ENCODE peak calls at places on chromosome 2, in six cellular contexts. A is fibroblast of lung, C is Panc1, P is GM10248, L is fibroblast of mammary gland, Q is thoracic aorta. N is an unnamed sample.

GRCh38 chr2:124024491-124025348 is at the start of gene CNTNAP5:
- DNase-seq in A (peak; percentile 17), C (no peak), L (peak; percentile 1), Q (no peak), P (peak; percentile 43), N (no peak)

GRCh38 chr2:148751907-148752306 is 107.4 kb downstream of the EPC2 start:
- DNase-seq in P (no peak), Q (no peak), C (no peak), A (no peak), L (no peak), N (no peak)

GRCh38 chr2:33620-34019 is 12.7 kb downstream of the FAM110C start:
- DNase-seq in Q (no peak), A (no peak), P (no peak), L (no peak), C (no peak), N (no peak)

GRCh38 chr2:137748533-137748932 is 215.7 kb upstream of the HNMT start:
- DNase-seq in A (no peak), P (no peak), L (no peak), Q (no peak), C (no peak), N (no peak)

GRCh38 chr2:28423856-28424605 is 31.4 kb downstream of the FOSL2 start:
- DNase-seq in P (no peak), A (no peak), Q (no peak), L (no peak), C (no peak), N (no peak)

GRCh38 chr2:121529439-121530209 is 1.1 kb upstream of the RNU4ATAC start:
- DNase-seq in Q (peak; percentile 7), A (peak; percentile 67), L (peak; percentile 56), P (peak; percentile 46), C (no peak), N (no peak)

GRCh38 chr2:55489467-55490062 is 30.0 kb upstream of the CFAP36 start:
- DNase-seq in C (no peak), L (no peak), A (no peak), P (no peak), Q (no peak), N (no peak)

GRCh38 chr2:173343921-173344320 is 10.8 kb upstream of the CDCA7 start:
- DNase-seq in L (no peak), P (no peak), C (no peak), Q (no peak), A (no peak), N (no peak)

GRCh38 chr2:112644933-112645395 is 775 bp upstream of the SLC20A1 start:
- DNase-seq in C (no peak), A (no peak), Q (no peak), P (no peak), L (peak; percentile 74), N (no peak)

GRCh38 chr2:145323512-145323911 is 803.6 kb upstream of the ZEB2 start:
- DNase-seq in L (peak; percentile 61), Q (no peak), A (peak; percentile 6), P (no peak), C (no peak), N (no peak)

GRCh38 chr2:239190346-239190745 is 210.5 kb downstream of the HDAC4 start:
- DNase-seq in Q (no peak), L (no peak), P (no peak), C (no peak), A (no peak), N (peak; percentile 11)

GRCh38 chr2:236824836-236825235 is 255.2 kb downstream of the ACKR3 start:
- DNase-seq in A (no peak), P (no peak), L (no peak), Q (no peak), C (no peak), N (no peak)

GRCh38 chr2:216082388-216082733 is 642 bp downstream of the TMEM169 start:
- DNase-seq in P (no peak), L (no peak), Q (no peak), C (no peak), A (no peak), N (no peak)

GRCh38 chr2:173874899-173875247 is 90.3 kb downstream of the SP3 start:
- DNase-seq in A (no peak), P (no peak), Q (no peak), L (no peak), C (no peak), N (no peak)

GRCh38 chr2:230046491-230046890 is 22.2 kb downstream of the SLC16A14 start:
- DNase-seq in A (no peak), C (no peak), L (no peak), P (no peak), Q (no peak), N (no peak)

GRCh38 chr2:126399001-126399400 is 257.0 kb upstream of the GYPC start:
- DNase-seq in C (no peak), L (no peak), P (no peak), A (no peak), Q (no peak), N (no peak)

GRCh38 chr2:8454797-8455196 is 227.1 kb upstream of the ID2 start:
- DNase-seq in Q (no peak), A (no peak), C (no peak), L (no peak), P (no peak), N (no peak)

GRCh38 chr2:97967216-97967592 is 28.5 kb downstream of the TMEM131 start:
- DNase-seq in C (no peak), L (no peak), P (no peak), A (no peak), Q (no peak), N (no peak)

GRCh38 chr2:236207472-236207871 is 39.3 kb upstream of the GBX2 start:
- DNase-seq in A (no peak), C (no peak), Q (no peak), L (no peak), P (no peak), N (no peak)

GRCh38 chr2:37523861-37524362 is 147.5 kb downstream of the CDC42EP3 start:
- DNase-seq in C (no peak), Q (peak; percentile 12), L (peak; percentile 84), P (no peak), A (peak; percentile 96), N (no peak)

GRCh38 chr2:64447317-64448060 is 6.5 kb upstream of the LGALSL start:
- DNase-seq in A (no peak), P (no peak), C (no peak), Q (no peak), L (peak; percentile 42), N (peak; percentile 53)

GRCh38 chr2:153354406-153354805 is 124.2 kb downstream of the RPRM start:
- DNase-seq in A (no peak), P (no peak), C (no peak), L (no peak), Q (no peak), N (no peak)

GRCh38 chr2:36277146-36277808 is 78.3 kb upstream of the CRIM1 start:
- DNase-seq in P (no peak), L (peak; percentile 84), C (peak; percentile 28), Q (no peak), A (peak; percentile 67), N (no peak)

GRCh38 chr2:4780679-4781078 is 911.5 kb upstream of the SOX11 start:
- DNase-seq in P (no peak), L (no peak), A (no peak), Q (no peak), C (no peak), N (no peak)
- TF ChIP-seq CTCF in P (no peak), L (no peak), A (no peak), Q (no peak), C (no peak), N (no peak)

DNA sequence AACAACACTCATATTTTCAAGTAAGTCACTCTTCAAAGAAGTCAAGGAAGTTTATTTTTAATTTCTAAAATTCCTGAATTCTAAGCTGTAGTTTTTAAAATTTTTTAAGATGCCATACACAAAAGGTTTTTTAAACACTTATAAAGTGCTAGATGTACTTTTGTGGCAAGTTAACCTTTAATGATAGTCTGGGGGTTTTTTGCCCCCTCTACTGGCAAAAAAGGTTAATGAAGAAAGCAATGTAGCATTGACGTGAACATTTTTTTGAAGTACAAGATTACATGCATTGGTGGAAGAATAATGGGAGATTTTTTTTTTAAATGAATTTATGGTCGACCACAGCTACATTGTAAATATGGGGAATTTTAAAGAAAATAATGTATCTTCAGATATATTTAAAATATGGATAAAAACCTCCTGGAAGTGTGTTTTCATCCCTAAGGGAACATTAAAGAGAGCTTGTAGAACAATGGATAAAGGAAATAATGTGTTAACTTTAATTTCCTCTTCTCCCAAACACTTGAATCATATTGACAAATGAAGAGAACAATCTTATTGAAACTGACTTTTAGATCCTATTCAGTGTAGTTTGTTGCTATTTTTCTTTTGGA is 12.6 kb downstream of the ITPRID2 start:
- DNase-seq in L (peak; percentile 48), P (no peak), Q (no peak), C (no peak), A (peak; percentile 67), N (no peak)
- TF ChIP-seq CTCF in L (peak; percentile 56), P (peak; percentile 45), Q (peak; percentile 55), C (peak; percentile 68), A (peak; percentile 54), N (no peak)

DNA sequence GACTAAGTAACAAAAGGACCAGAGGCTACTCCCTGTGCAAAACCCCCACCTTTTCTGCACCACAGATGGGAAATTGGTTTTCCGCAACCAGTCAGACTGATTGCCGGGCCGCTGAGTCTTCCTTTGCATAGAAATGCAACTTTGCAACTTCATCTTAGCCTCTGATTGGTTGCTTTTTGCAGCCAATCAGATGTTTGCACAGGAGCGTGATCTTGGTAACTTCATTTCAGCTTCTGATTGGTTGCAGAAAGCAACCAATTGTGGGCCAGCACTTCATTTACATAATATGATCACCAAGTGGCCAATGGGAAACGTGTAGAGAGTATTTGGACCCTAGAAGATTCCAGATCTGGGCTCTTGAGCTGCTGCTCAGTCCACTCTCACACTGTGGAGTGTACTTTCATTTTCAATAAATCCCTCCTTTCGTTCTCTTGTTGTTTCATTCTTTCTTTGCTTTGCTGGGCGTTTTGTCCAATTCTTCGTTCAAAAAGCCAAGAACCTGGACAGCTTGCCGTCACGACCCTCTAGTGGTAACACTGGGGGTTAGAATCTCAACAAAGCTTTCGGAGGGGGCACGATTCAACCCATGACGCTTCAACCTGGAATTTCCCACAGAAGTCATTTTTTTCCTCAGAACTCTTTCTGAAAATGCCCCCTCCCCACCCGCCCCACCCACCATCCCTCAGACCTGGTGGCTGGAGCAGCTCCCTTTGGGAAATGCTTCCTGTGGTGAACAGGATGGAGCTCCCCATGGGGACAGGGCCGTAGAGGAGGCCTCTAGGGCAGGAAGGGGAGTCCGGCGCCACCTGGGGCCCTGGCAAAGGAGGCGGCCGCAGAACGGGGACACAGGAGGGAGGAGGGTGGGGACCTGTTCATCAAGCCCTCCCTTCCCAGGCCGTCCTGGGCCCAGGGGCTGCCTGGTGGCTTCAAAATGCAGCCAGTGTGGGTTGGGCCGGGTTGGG is 31.8 kb upstream of the KCNF1 start:
- DNase-seq in L (no peak), A (no peak), C (no peak), Q (no peak), P (no peak), N (no peak)
- TF ChIP-seq CTCF in L (no peak), A (no peak), C (no peak), Q (no peak), P (no peak), N (no peak)

DNA sequence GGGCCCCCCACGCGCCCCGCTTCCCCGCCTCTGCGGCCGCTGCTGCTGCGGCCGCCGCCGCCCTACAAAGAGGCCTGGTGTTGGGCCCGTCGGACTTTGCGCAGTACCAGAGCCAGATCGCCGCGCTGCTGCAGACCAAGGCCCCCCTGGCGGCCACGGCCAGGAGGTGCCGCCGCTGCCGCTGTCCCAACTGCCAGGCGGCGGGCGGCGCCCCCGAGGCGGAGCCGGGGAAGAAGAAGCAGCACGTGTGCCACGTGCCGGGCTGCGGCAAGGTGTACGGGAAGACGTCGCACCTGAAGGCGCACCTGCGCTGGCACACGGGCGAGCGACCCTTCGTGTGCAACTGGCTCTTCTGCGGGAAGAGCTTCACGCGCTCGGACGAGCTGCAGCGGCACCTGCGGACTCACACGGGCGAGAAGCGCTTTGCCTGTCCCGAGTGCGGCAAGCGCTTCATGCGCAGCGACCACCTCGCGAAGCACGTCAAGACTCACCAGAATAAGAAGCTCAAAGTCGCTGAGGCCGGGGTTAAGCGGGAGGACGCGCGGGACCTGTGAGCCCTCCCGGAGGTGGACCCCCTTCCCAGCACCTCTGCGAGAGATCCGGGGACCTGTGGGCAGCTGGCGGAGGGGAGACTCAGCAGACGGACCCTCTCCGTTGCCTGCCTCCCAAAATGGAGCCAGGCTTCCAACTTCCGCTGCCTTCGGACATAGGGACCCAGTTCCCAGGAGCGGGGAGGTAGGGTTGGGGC is 1.9 kb downstream of the SP5 start:
- DNase-seq in A (peak; percentile 34), C (no peak), L (peak; percentile 36), Q (no peak), P (peak; percentile 54), N (no peak)
- TF ChIP-seq CTCF in A (peak; percentile 27), C (no peak), L (no peak), Q (peak; percentile 77), P (no peak), N (no peak)